ENCODE peak calls at places on chromosomes 2 and 18, in ten cellular contexts. W is GM12865, K is transverse colon, N is heart right ventricle, O is cardiac muscle cell, I is stomach, R is IMR-90, U is RWPE1, V is epithelial cell of esophagus, H is dorsolateral prefrontal cortex. M is an unnamed sample.

GRCh38 chr2:56448403-56448998 is 264.7 kb downstream of the CCDC85A start:
- DNase-seq in W (no peak), K (peak), N (no peak), O (no peak), I (no peak), R (no peak), U (no peak), V (peak), H (no peak), M (no peak)

GRCh38 chr2:29878898-29879297 is 42.5 kb downstream of the ALK start:
- DNase-seq in W (no peak), K (no peak), N (no peak), O (no peak), I (no peak), R (no peak), U (peak), V (peak), H (no peak), M (no peak)

GRCh38 chr2:113754989-113755689 is 1.3 kb downstream of the SLC35F5 start:
- DNase-seq in W (no peak), K (no peak), N (no peak), O (peak), I (no peak), R (no peak), U (no peak), V (peak), H (no peak), M (no peak)

GRCh38 chr2:189542145-189542882 is 38.3 kb downstream of the SLC40A1 start:
- DNase-seq in W (no peak), K (peak), N (no peak), O (no peak), I (peak), R (no peak), U (no peak), V (peak), H (no peak), M (no peak)

GRCh38 chr2:45669109-45669508 is 17.6 kb downstream of the PRKCE start:
- DNase-seq in W (no peak), K (no peak), N (no peak), O (peak), I (no peak), R (peak), U (no peak), V (no peak), H (no peak), M (no peak)

GRCh38 chr18:741931-742512 is 29.6 kb upstream of the ENOSF1 start:
- DNase-seq in W (peak), K (no peak), N (no peak), O (peak), I (no peak), R (peak), U (peak), V (peak), H (no peak), M (no peak)

GRCh38 chr2:148794558-148794957 is 80.5 kb upstream of the KIF5C start:
- DNase-seq in W (no peak), K (no peak), N (no peak), O (peak), I (no peak), R (peak), U (no peak), V (peak), H (no peak), M (no peak)

GRCh38 chr18:37483221-37483971 is 82.2 kb downstream of the CELF4 start:
- DNase-seq in W (peak), K (no peak), N (no peak), O (peak), I (no peak), R (peak), U (no peak), V (peak), H (no peak), M (no peak)

GRCh38 chr2:196453613-196454047 is 185.9 kb upstream of the CCDC150 start:
- DNase-seq in W (peak), K (peak), N (no peak), O (peak), I (no peak), R (peak), U (peak), V (peak), H (no peak), M (no peak)

GRCh38 chr2:235031686-235032373 is 80.0 kb downstream of the SH3BP4 start:
- DNase-seq in W (no peak), K (no peak), N (no peak), O (no peak), I (no peak), R (no peak), U (no peak), V (no peak), H (no peak), M (no peak)

GRCh38 chr2:27798476-27798875 is 27.0 kb downstream of the MRPL33 start:
- DNase-seq in W (no peak), K (no peak), N (no peak), O (no peak), I (no peak), R (no peak), U (no peak), V (no peak), H (no peak), M (no peak)

GRCh38 chr2:207617011-207617671 is 8.1 kb downstream of the METTL21A start:
- DNase-seq in W (no peak), K (no peak), N (no peak), O (peak), I (no peak), R (peak), U (peak), V (peak), H (no peak), M (no peak)

GRCh38 chr2:190599073-190599472 is 49.8 kb upstream of the NAB1 start:
- DNase-seq in W (no peak), K (no peak), N (no peak), O (peak), I (no peak), R (no peak), U (no peak), V (no peak), H (no peak), M (no peak)

GRCh38 chr2:96964221-96964905 is 22.0 kb downstream of the FAM178B start:
- DNase-seq in W (no peak), K (no peak), N (no peak), O (no peak), I (no peak), R (no peak), U (no peak), V (no peak), H (no peak), M (no peak)

GRCh38 chr18:908631-909621 is 4.3 kb downstream of the ADCYAP1 start:
- DNase-seq in W (no peak), K (no peak), N (no peak), O (no peak), I (no peak), R (no peak), U (no peak), V (no peak), H (no peak), M (no peak)

GRCh38 chr2:238720232-238720672 is 127.6 kb upstream of the TWIST2 start:
- DNase-seq in W (peak), K (peak), N (peak), O (peak), I (peak), R (peak), U (peak), V (peak), H (no peak), M (peak)
- TF ChIP-seq CTCF in W (peak), K (peak), N (peak), O (peak), I (peak), R (peak), U (peak), V (peak), H (no peak), M (peak)

GRCh38 chr18:3596324-3597158 is 146.6 kb downstream of the TGIF1 start:
- DNase-seq in W (peak), K (peak), N (peak), O (no peak), I (peak), R (peak), U (no peak), V (peak), H (no peak), M (no peak)
- TF ChIP-seq CTCF in W (peak), K (peak), N (peak), O (peak), I (no peak), R (no peak), U (no peak), V (no peak), H (peak), M (no peak)

GRCh38 chr2:42495234-42495581 is 1.4 kb upstream of the KCNG3 start:
- DNase-seq in W (no peak), K (no peak), N (no peak), O (no peak), I (no peak), R (no peak), U (no peak), V (no peak), H (no peak), M (no peak)
- TF ChIP-seq CTCF in W (no peak), K (no peak), N (no peak), O (no peak), I (peak), R (no peak), U (peak), V (no peak), H (no peak), M (no peak)

DNA sequence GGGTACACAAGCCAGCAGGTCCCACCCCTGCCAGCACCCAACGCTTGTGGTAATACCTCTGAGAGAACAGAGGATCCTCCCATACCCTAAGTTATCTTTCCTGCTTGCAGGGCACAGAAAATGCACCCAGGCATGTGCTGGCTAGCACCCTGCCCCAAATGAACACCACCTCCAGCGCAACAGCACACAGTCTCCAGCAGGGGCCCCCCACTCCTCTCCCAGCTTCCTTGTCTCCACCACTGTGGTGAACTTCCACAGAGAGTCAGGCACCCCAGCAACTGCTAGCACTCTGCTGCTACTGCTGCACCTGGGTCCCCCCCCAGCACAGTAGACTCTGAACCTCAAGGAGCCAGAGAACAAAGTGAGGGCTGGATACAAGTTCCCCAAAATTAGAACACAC is 216.8 kb upstream of the CNTNAP5 start:
- DNase-seq in W (no peak), K (no peak), N (no peak), O (no peak), I (no peak), R (no peak), U (no peak), V (no peak), H (no peak), M (no peak)
- TF ChIP-seq CTCF in W (no peak), K (no peak), N (no peak), O (no peak), I (no peak), R (no peak), U (no peak), V (no peak), H (no peak), M (no peak)

GRCh38 chr18:32438173-32438572 is 32.5 kb downstream of the GAREM1 start:
- DNase-seq in W (no peak), K (no peak), N (peak), O (no peak), I (no peak), R (no peak), U (no peak), V (no peak), H (no peak), M (no peak)

GRCh38 chr18:32441536-32441935 is 29.1 kb downstream of the GAREM1 start:
- DNase-seq in W (no peak), K (no peak), N (no peak), O (peak), I (no peak), R (no peak), U (no peak), V (no peak), H (no peak), M (no peak)

GRCh38 chr18:32440478-32440877 is 30.2 kb downstream of the GAREM1 start:
- DNase-seq in W (no peak), K (no peak), N (no peak), O (no peak), I (no peak), R (no peak), U (no peak), V (no peak), H (no peak), M (no peak)

GRCh38 chr18:32439241-32439640 is 31.4 kb downstream of the GAREM1 start:
- DNase-seq in W (no peak), K (no peak), N (no peak), O (no peak), I (no peak), R (no peak), U (no peak), V (no peak), H (no peak), M (no peak)

DNA sequence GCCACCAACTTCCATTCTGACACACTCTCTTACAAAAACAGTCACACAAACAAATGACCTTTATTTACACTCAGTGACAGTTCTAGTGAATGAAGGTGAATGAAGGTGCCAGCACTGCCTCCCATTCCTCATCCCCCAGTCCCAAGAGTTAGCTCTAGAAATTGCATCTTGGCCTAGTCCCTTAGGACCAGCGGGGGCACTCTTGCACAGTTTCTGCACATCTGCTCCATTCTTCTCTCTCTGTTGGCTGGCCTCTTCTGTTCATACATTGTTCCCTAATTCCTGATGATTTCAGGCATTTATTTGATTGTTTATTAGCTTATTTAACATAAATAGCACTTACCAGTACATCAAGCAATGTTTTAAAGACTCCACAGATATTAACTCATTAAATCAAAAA is 30.9 kb downstream of the GAREM1 start:
- DNase-seq in W (no peak), K (no peak), N (no peak), O (peak), I (no peak), R (no peak), U (no peak), V (peak), H (peak), M (no peak)
- TF ChIP-seq CTCF in W (peak), K (no peak), N (peak), O (peak), I (no peak), R (peak), U (peak), V (peak), H (peak), M (peak)

DNA sequence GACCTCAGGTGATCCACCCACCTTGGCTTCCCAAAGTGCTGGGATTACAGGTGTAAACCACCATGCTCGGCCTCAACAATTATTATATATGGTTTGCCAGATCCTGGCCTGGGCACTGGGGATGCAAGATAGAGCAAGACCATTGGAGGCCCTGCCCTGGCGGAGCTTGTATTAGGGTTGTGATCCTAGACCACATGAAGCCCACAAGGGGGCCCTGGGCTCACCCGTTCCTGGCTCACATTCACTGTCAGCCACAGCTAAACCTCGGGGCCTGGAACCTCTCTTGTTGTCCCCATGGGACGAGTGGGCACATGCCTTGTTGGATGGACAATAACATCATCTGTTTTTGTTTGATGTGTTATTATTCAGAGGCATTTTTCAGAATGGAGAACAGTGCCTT is 14.9 kb downstream of the HPCAL1 start:
- DNase-seq in W (no peak), K (no peak), N (no peak), O (no peak), I (no peak), R (no peak), U (no peak), V (no peak), H (no peak), M (no peak)
- TF ChIP-seq CTCF in W (no peak), K (no peak), N (no peak), O (no peak), I (no peak), R (no peak), U (no peak), V (no peak), H (no peak), M (no peak)

GRCh38 chr2:54161660-54162059 is 46.2 kb downstream of the ACYP2 start:
- DNase-seq in W (no peak), K (no peak), N (no peak), O (no peak), I (no peak), R (peak), U (no peak), V (no peak), H (no peak), M (no peak)
- TF ChIP-seq CTCF in W (no peak), K (no peak), N (peak), O (peak), I (no peak), R (no peak), U (no peak), V (no peak), H (peak), M (peak)

M was measured in osteocyte.